ENCODE peak calls at places on chromosome 3, in four cellular contexts. One of them, this sample, is unnamed.

GRCh38 chr3:133238015-133238414 is 161.8 kb upstream of the BFSP2 start:
- DNase-seq in IMR-90: peak
- DNase-seq in transverse colon: no peak
- DNase-seq in breast epithelium: no peak
- DNase-seq in this sample: no peak

GRCh38 chr3:48296699-48297098 is 36.8 kb downstream of the SPINK8 start:
- DNase-seq in breast epithelium: no peak
- DNase-seq in transverse colon: no peak
- DNase-seq in IMR-90: no peak
- DNase-seq in this sample: no peak

GRCh38 chr3:188154758-188155574 is 1.0 kb downstream of the LPP start:
- DNase-seq in transverse colon: peak
- DNase-seq in breast epithelium: no peak
- DNase-seq in IMR-90: peak
- DNase-seq in this sample: no peak

GRCh38 chr3:13300546-13301294 is 119.4 kb downstream of the NUP210 start:
- DNase-seq in transverse colon: no peak
- DNase-seq in breast epithelium: no peak
- DNase-seq in IMR-90: no peak
- DNase-seq in this sample: no peak

GRCh38 chr3:136207741-136208140 is 11.6 kb upstream of the MSL2 start:
- DNase-seq in IMR-90: no peak
- DNase-seq in breast epithelium: no peak
- DNase-seq in transverse colon: no peak
- DNase-seq in this sample: no peak

GRCh38 chr3:177810162-177810623 is 612.9 kb upstream of the TBL1XR1 start:
- DNase-seq in IMR-90: peak
- DNase-seq in transverse colon: no peak
- DNase-seq in breast epithelium: no peak
- DNase-seq in this sample: no peak

GRCh38 chr3:136664771-136665170 is 87.4 kb downstream of the STAG1 start:
- DNase-seq in breast epithelium: no peak
- DNase-seq in transverse colon: no peak
- DNase-seq in IMR-90: peak
- DNase-seq in this sample: no peak

GRCh38 chr3:48086736-48087470 is 70.7 kb upstream of the MAP4 start:
- DNase-seq in transverse colon: no peak
- DNase-seq in breast epithelium: no peak
- DNase-seq in IMR-90: peak
- DNase-seq in this sample: no peak

GRCh38 chr3:127685708-127686511 is 13.2 kb downstream of the ABTB1 start:
- DNase-seq in transverse colon: no peak
- DNase-seq in breast epithelium: no peak
- DNase-seq in IMR-90: no peak
- DNase-seq in this sample: no peak

GRCh38 chr3:63975705-63976104 is 47.6 kb downstream of the PSMD6 start:
- DNase-seq in transverse colon: no peak
- DNase-seq in IMR-90: no peak
- DNase-seq in breast epithelium: no peak
- DNase-seq in this sample: peak

GRCh38 chr3:8464668-8465067 is 37.0 kb upstream of the LMCD1 start:
- DNase-seq in IMR-90: no peak
- DNase-seq in transverse colon: no peak
- DNase-seq in breast epithelium: no peak
- DNase-seq in this sample: no peak

GRCh38 chr3:52615178-52615577 is 70.5 kb downstream of the PBRM1 start:
- DNase-seq in IMR-90: peak
- DNase-seq in transverse colon: no peak
- DNase-seq in breast epithelium: no peak
- DNase-seq in this sample: no peak

GRCh38 chr3:38455639-38456430 is 2.1 kb downstream of the ACVR2B start:
- DNase-seq in transverse colon: no peak
- DNase-seq in IMR-90: peak
- DNase-seq in breast epithelium: no peak
- DNase-seq in this sample: peak

GRCh38 chr3:36394176-36394575 is 13.9 kb downstream of the STAC start:
- DNase-seq in transverse colon: no peak
- DNase-seq in IMR-90: no peak
- DNase-seq in breast epithelium: no peak
- DNase-seq in this sample: no peak

GRCh38 chr3:149120051-149120972 is 9.1 kb upstream of the HPS3 start:
- DNase-seq in transverse colon: no peak
- DNase-seq in breast epithelium: no peak
- DNase-seq in IMR-90: peak
- DNase-seq in this sample: no peak

GRCh38 chr3:183699238-183699947 is 1.8 kb downstream of the YEATS2 start:
- DNase-seq in transverse colon: peak
- DNase-seq in breast epithelium: no peak
- DNase-seq in IMR-90: no peak
- DNase-seq in this sample: no peak

GRCh38 chr3:191987951-191988350 is 527.0 kb downstream of the PYDC2 start:
- DNase-seq in breast epithelium: no peak
- DNase-seq in IMR-90: no peak
- DNase-seq in transverse colon: no peak
- DNase-seq in this sample: no peak

GRCh38 chr3:104367000-104367399 is 999.7 kb upstream of the ALCAM start:
- DNase-seq in IMR-90: no peak
- DNase-seq in breast epithelium: no peak
- DNase-seq in transverse colon: no peak
- DNase-seq in this sample: no peak

GRCh38 chr3:24354230-24354629 is 140.4 kb downstream of the THRB start:
- DNase-seq in breast epithelium: no peak
- DNase-seq in transverse colon: no peak
- DNase-seq in IMR-90: no peak
- DNase-seq in this sample: no peak

GRCh38 chr3:74561881-74562280 is 52.6 kb downstream of the CNTN3 start:
- DNase-seq in transverse colon: no peak
- DNase-seq in IMR-90: peak
- DNase-seq in breast epithelium: no peak
- DNase-seq in this sample: no peak

GRCh38 chr3:152474585-152474984 is 205.9 kb downstream of the MBNL1 start:
- DNase-seq in transverse colon: no peak
- DNase-seq in breast epithelium: no peak
- DNase-seq in IMR-90: peak
- DNase-seq in this sample: no peak

GRCh38 chr3:65604863-65605526 is 433.7 kb downstream of the MAGI1 start:
- DNase-seq in transverse colon: no peak
- DNase-seq in IMR-90: peak
- DNase-seq in breast epithelium: no peak
- DNase-seq in this sample: no peak

GRCh38 chr3:54771050-54771449 is 156.8 kb downstream of the LRTM1 start:
- DNase-seq in transverse colon: no peak
- DNase-seq in IMR-90: no peak
- DNase-seq in breast epithelium: no peak
- DNase-seq in this sample: no peak

GRCh38 chr3:149566296-149566945 is 91.4 kb downstream of the WWTR1 start:
- DNase-seq in breast epithelium: no peak
- DNase-seq in IMR-90: peak
- DNase-seq in transverse colon: no peak
- DNase-seq in this sample: no peak

GRCh38 chr3:188875413-188875812 is 296.4 kb upstream of the TPRG1 start:
- DNase-seq in IMR-90: no peak
- DNase-seq in transverse colon: no peak
- DNase-seq in breast epithelium: no peak
- DNase-seq in this sample: no peak

GRCh38 chr3:58999134-58999778 is 50.6 kb downstream of the CFAP20DC start:
- DNase-seq in breast epithelium: no peak
- DNase-seq in transverse colon: no peak
- DNase-seq in IMR-90: peak
- DNase-seq in this sample: no peak

GRCh38 chr3:141547791-141548190 is 61.0 kb downstream of the RASA2 start:
- DNase-seq in transverse colon: no peak
- DNase-seq in breast epithelium: no peak
- DNase-seq in IMR-90: no peak
- DNase-seq in this sample: no peak

GRCh38 chr3:157447026-157447694 is 10.5 kb downstream of the PTX3 start:
- DNase-seq in breast epithelium: no peak
- DNase-seq in transverse colon: no peak
- DNase-seq in IMR-90: peak
- DNase-seq in this sample: no peak

GRCh38 chr3:113783980-113784379 is 37.1 kb downstream of the ATP6V1A start:
- DNase-seq in IMR-90: no peak
- DNase-seq in transverse colon: no peak
- DNase-seq in breast epithelium: no peak
- DNase-seq in this sample: no peak

GRCh38 chr3:11600501-11601282 is 43.0 kb downstream of the VGLL4 start:
- DNase-seq in transverse colon: peak
- DNase-seq in breast epithelium: peak
- DNase-seq in IMR-90: peak
- DNase-seq in this sample: peak

GRCh38 chr3:186540444-186541226 is 3.5 kb downstream of the CRYGS start:
- DNase-seq in transverse colon: peak
- DNase-seq in breast epithelium: peak
- DNase-seq in IMR-90: peak
- DNase-seq in this sample: peak

GRCh38 chr3:60636846-60637245 is 614.4 kb downstream of the FHIT start:
- DNase-seq in IMR-90: peak
- DNase-seq in transverse colon: no peak
- DNase-seq in breast epithelium: no peak
- DNase-seq in this sample: no peak

GRCh38 chr3:36227982-36228381 is 152.3 kb upstream of the STAC start:
- DNase-seq in IMR-90: no peak
- DNase-seq in breast epithelium: no peak
- DNase-seq in transverse colon: no peak
- DNase-seq in this sample: no peak

GRCh38 chr3:66037330-66037985 is 1.3 kb downstream of the MAGI1 start:
- DNase-seq in transverse colon: peak
- DNase-seq in IMR-90: peak
- DNase-seq in breast epithelium: peak
- DNase-seq in this sample: no peak

GRCh38 chr3:4743371-4743770 is 235.9 kb upstream of the BHLHE40 start:
- DNase-seq in breast epithelium: no peak
- DNase-seq in transverse colon: no peak
- DNase-seq in IMR-90: no peak
- DNase-seq in this sample: no peak

GRCh38 chr3:4742359-4742758 is 236.9 kb upstream of the BHLHE40 start:
- DNase-seq in IMR-90: no peak
- DNase-seq in breast epithelium: no peak
- DNase-seq in transverse colon: no peak
- DNase-seq in this sample: no peak

GRCh38 chr3:4740397-4741105 is 238.7 kb upstream of the BHLHE40 start:
- DNase-seq in breast epithelium: no peak
- DNase-seq in transverse colon: no peak
- DNase-seq in IMR-90: no peak
- DNase-seq in this sample: no peak

GRCh38 chr3:4741106-4741403 is 238.2 kb upstream of the BHLHE40 start:
- DNase-seq in transverse colon: no peak
- DNase-seq in IMR-90: no peak
- DNase-seq in breast epithelium: no peak
- DNase-seq in this sample: no peak

DNA sequence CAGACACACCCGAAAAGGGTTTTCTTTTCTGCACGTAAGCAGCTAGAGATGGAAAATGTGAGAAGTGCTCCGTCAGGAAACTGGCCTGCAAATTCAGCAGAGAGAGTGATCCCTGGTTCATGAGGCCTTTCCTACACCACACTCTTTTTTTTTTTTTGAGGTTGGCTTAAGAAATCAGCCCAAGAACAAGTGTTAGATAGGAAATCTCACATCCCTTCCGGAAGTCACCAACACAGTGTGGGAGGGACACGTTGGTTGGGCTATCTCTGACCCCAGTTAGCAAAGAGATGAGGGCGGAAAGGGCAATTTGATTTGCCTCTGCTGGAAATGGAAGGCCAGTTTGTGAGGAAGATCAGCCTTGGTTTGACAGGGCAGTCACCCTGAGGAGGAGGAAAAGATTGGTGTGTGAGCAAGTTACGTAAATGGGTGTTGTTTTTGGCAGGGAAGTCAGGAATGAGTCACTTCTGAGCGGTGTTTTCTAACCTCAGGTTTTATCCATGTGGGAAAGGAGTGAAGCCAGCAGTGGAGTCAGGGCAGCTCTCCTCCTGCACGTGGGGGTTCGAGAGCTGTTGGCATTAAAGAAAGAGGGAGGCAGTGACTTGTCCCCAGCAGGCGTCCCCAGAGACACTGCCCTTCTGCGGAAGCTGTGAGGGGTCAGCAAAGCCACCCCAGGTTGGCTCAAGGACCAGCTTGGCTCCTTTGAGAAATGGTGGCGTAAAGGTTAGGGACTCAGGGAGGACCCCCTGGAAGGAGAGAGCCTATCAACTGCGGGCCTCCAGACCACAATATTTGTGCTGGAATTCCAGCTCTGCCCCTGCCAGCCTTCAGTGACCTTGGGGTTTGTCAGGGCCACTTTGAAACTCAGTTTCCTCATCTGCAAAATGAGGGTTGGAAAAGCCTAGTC is 237.6 kb upstream of the BHLHE40 start:
- DNase-seq in transverse colon: peak
- DNase-seq in IMR-90: peak
- DNase-seq in breast epithelium: no peak
- DNase-seq in this sample: peak
- H3K27ac ChIP-seq in transverse colon: peak
- H3K27ac ChIP-seq in IMR-90: no peak
- H3K27ac ChIP-seq in breast epithelium: peak
- H3K27ac ChIP-seq in this sample: peak

GRCh38 chr3:197298341-197298857 is at the start of gene DLG1:
- DNase-seq in transverse colon: peak
- DNase-seq in breast epithelium: peak
- DNase-seq in IMR-90: peak
- DNase-seq in this sample: peak
- TF ChIP-seq POLR2A in transverse colon: peak
- TF ChIP-seq POLR2A in breast epithelium: peak
- TF ChIP-seq POLR2A in IMR-90: peak
- TF ChIP-seq POLR2A in this sample: peak

DNA sequence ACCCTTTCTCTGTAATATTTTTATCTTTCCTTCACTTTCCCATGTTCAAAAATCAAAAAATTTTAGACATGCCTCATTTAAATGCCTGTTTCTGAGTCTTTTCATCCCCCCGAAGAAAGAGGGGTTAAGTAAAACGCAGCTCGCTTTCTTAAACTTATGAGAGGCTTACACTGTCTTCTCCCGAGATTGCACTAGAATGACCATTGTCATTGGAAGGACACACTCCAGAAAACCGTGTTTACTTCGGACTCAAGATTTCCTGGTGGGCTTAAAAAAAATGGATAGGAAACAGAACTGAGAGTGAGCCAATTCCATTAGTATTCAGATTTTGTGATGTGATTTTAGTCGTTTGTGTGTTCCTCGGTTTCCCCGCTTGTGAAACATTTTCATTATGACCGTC is 1.3 kb downstream of the CRYBG3 start:
- DNase-seq in transverse colon: no peak
- DNase-seq in breast epithelium: no peak
- DNase-seq in IMR-90: no peak
- DNase-seq in this sample: no peak
- H3K4me3 ChIP-seq in transverse colon: peak
- H3K4me3 ChIP-seq in breast epithelium: peak
- H3K4me3 ChIP-seq in IMR-90: peak
- H3K4me3 ChIP-seq in this sample: peak

GRCh38 chr3:53629396-53629711 is 134.9 kb downstream of the CACNA1D start:
- DNase-seq in IMR-90: no peak
- DNase-seq in transverse colon: no peak
- DNase-seq in breast epithelium: no peak
- DNase-seq in this sample: no peak
- H3K27ac ChIP-seq in IMR-90: no peak
- H3K27ac ChIP-seq in transverse colon: no peak
- H3K27ac ChIP-seq in breast epithelium: no peak
- H3K27ac ChIP-seq in this sample: no peak